ENCODE peak calls at places on chromosomes 5 and 9, in ten cellular contexts. One of them, this sample, is unnamed.

GRCh38 chr9:126298319-126298801 is 28.3 kb upstream of the MVB12B start:
- DNase-seq in gastrocnemius medialis: no peak
- DNase-seq in NCI-H1417: no peak
- DNase-seq in neural crest cell: no peak
- DNase-seq in D341Med: no peak
- DNase-seq in EL: no peak
- DNase-seq in iris pigment epithelial cell: no peak
- DNase-seq in natural killer cell: no peak
- DNase-seq in COLO829: no peak
- DNase-seq in activated B cell treated with CpG ODN at 0.5 μM for 24 hours: no peak
- DNase-seq in this sample: peak

GRCh38 chr5:66807743-66808142 is 211.6 kb downstream of the MAST4 start:
- DNase-seq in gastrocnemius medialis: no peak
- DNase-seq in NCI-H1417: no peak
- DNase-seq in neural crest cell: no peak
- DNase-seq in D341Med: peak
- DNase-seq in EL: peak
- DNase-seq in iris pigment epithelial cell: peak
- DNase-seq in natural killer cell: no peak
- DNase-seq in COLO829: peak
- DNase-seq in activated B cell treated with CpG ODN at 0.5 μM for 24 hours: no peak
- DNase-seq in this sample: peak

GRCh38 chr5:147303976-147304375 is 69.2 kb downstream of the STK32A start:
- DNase-seq in gastrocnemius medialis: no peak
- DNase-seq in NCI-H1417: no peak
- DNase-seq in neural crest cell: no peak
- DNase-seq in D341Med: no peak
- DNase-seq in EL: peak
- DNase-seq in iris pigment epithelial cell: peak
- DNase-seq in natural killer cell: no peak
- DNase-seq in COLO829: peak
- DNase-seq in activated B cell treated with CpG ODN at 0.5 μM for 24 hours: no peak
- DNase-seq in this sample: no peak

GRCh38 chr9:130847306-130848217 is 12.5 kb downstream of the ABL1 start:
- DNase-seq in gastrocnemius medialis: peak
- DNase-seq in NCI-H1417: no peak
- DNase-seq in neural crest cell: no peak
- DNase-seq in D341Med: no peak
- DNase-seq in EL: peak
- DNase-seq in iris pigment epithelial cell: peak
- DNase-seq in natural killer cell: no peak
- DNase-seq in COLO829: peak
- DNase-seq in activated B cell treated with CpG ODN at 0.5 μM for 24 hours: no peak
- DNase-seq in this sample: no peak

GRCh38 chr5:151041577-151042268 is 21.3 kb downstream of the GPX3 start:
- DNase-seq in gastrocnemius medialis: no peak
- DNase-seq in NCI-H1417: no peak
- DNase-seq in neural crest cell: no peak
- DNase-seq in D341Med: no peak
- DNase-seq in EL: no peak
- DNase-seq in iris pigment epithelial cell: no peak
- DNase-seq in natural killer cell: no peak
- DNase-seq in COLO829: no peak
- DNase-seq in activated B cell treated with CpG ODN at 0.5 μM for 24 hours: no peak
- DNase-seq in this sample: no peak

GRCh38 chr9:135324329-135324728 is 155.3 kb upstream of the PPP1R26 start:
- DNase-seq in gastrocnemius medialis: no peak
- DNase-seq in NCI-H1417: no peak
- DNase-seq in neural crest cell: no peak
- DNase-seq in D341Med: peak
- DNase-seq in EL: no peak
- DNase-seq in iris pigment epithelial cell: no peak
- DNase-seq in natural killer cell: no peak
- DNase-seq in COLO829: no peak
- DNase-seq in activated B cell treated with CpG ODN at 0.5 μM for 24 hours: no peak
- DNase-seq in this sample: no peak

GRCh38 chr5:90221947-90222346 is 187.6 kb downstream of the CETN3 start:
- DNase-seq in gastrocnemius medialis: no peak
- DNase-seq in NCI-H1417: no peak
- DNase-seq in neural crest cell: no peak
- DNase-seq in D341Med: no peak
- DNase-seq in EL: no peak
- DNase-seq in iris pigment epithelial cell: peak
- DNase-seq in natural killer cell: no peak
- DNase-seq in COLO829: no peak
- DNase-seq in activated B cell treated with CpG ODN at 0.5 μM for 24 hours: no peak
- DNase-seq in this sample: no peak

GRCh38 chr5:34682926-34683623 is 26.9 kb downstream of the RAI14 start:
- DNase-seq in gastrocnemius medialis: no peak
- DNase-seq in NCI-H1417: no peak
- DNase-seq in neural crest cell: no peak
- DNase-seq in D341Med: no peak
- DNase-seq in EL: no peak
- DNase-seq in iris pigment epithelial cell: peak
- DNase-seq in natural killer cell: no peak
- DNase-seq in COLO829: no peak
- DNase-seq in activated B cell treated with CpG ODN at 0.5 μM for 24 hours: no peak
- DNase-seq in this sample: no peak

GRCh38 chr5:167861931-167862426 is 429.5 kb upstream of the WWC1 start:
- DNase-seq in gastrocnemius medialis: no peak
- DNase-seq in NCI-H1417: no peak
- DNase-seq in neural crest cell: no peak
- DNase-seq in D341Med: no peak
- DNase-seq in EL: no peak
- DNase-seq in iris pigment epithelial cell: no peak
- DNase-seq in natural killer cell: no peak
- DNase-seq in COLO829: no peak
- DNase-seq in activated B cell treated with CpG ODN at 0.5 μM for 24 hours: no peak
- DNase-seq in this sample: no peak

GRCh38 chr9:33425128-33425533 is 22.3 kb downstream of the AQP3 start:
- DNase-seq in gastrocnemius medialis: no peak
- DNase-seq in NCI-H1417: no peak
- DNase-seq in neural crest cell: no peak
- DNase-seq in D341Med: no peak
- DNase-seq in EL: no peak
- DNase-seq in iris pigment epithelial cell: no peak
- DNase-seq in natural killer cell: no peak
- DNase-seq in COLO829: no peak
- DNase-seq in activated B cell treated with CpG ODN at 0.5 μM for 24 hours: no peak
- DNase-seq in this sample: no peak

This sample was measured in SK-N-DZ.